ENCODE peak calls at places on chromosomes 2 and 18, in eight cellular contexts. I, V, O, E, R, A, N and D are unnamed samples.
A peak's percentile ranks its signal among the peaks of the same experiment; 100 is the strongest.

GRCh38 chr2:233119123-233119522 is 59.0 kb downstream of the INPP5D start:
- DNase-seq in I (no peak), V (peak; percentile 2), O (no peak), E (no peak), R (no peak), A (no peak), N (no peak), D (no peak)

GRCh38 chr2:59583173-59583765 is 970.2 kb downstream of the BCL11A start:
- DNase-seq in I (no peak), V (no peak), O (no peak), E (no peak), R (peak; percentile 29), A (no peak), N (no peak), D (no peak)

GRCh38 chr2:44120428-44120827 is 48.2 kb upstream of the PPM1B start:
- DNase-seq in I (no peak), V (no peak), O (no peak), E (no peak), R (peak; percentile 89), A (no peak), N (no peak), D (peak; percentile 88)

GRCh38 chr2:194363295-194363694 is 1293.7 kb upstream of the SLC39A10 start:
- DNase-seq in I (no peak), V (no peak), O (no peak), E (no peak), R (no peak), A (no peak), N (no peak), D (no peak)

GRCh38 chr18:23503967-23504352 is 649 bp downstream of the RMC1 start:
- DNase-seq in I (no peak), V (no peak), O (no peak), E (no peak), R (no peak), A (no peak), N (no peak), D (no peak)

GRCh38 chr2:240295256-240296103 is 140.0 kb upstream of the GPC1 start:
- DNase-seq in I (no peak), V (no peak), O (no peak), E (no peak), R (no peak), A (no peak), N (no peak), D (no peak)

GRCh38 chr18:60232541-60232940 is 140.0 kb downstream of the MC4R start:
- DNase-seq in I (no peak), V (no peak), O (no peak), E (no peak), R (no peak), A (no peak), N (no peak), D (peak; percentile 54)

GRCh38 chr18:22223263-22223960 is 54.0 kb downstream of the GATA6 start:
- DNase-seq in I (no peak), V (peak; percentile 71), O (peak; percentile 60), E (no peak), R (no peak), A (peak; percentile 6), N (no peak), D (peak; percentile 85)

GRCh38 chr2:62654423-62654791 is 51.1 kb upstream of the EHBP1 start:
- DNase-seq in I (no peak), V (no peak), O (no peak), E (no peak), R (no peak), A (no peak), N (no peak), D (no peak)

GRCh38 chr2:61179701-61180639 is 18.0 kb downstream of the C2orf74 start:
- DNase-seq in I (peak; percentile 47), V (peak; percentile 92), O (no peak), E (no peak), R (no peak), A (no peak), N (no peak), D (peak; percentile 96)

GRCh38 chr2:149877913-149878312 is 290.3 kb upstream of the MMADHC start:
- DNase-seq in I (no peak), V (no peak), O (no peak), E (no peak), R (peak; percentile 76), A (no peak), N (no peak), D (peak; percentile 26)

GRCh38 chr18:49510393-49511115 is 23.5 kb upstream of the C18orf32 start:
- DNase-seq in I (no peak), V (no peak), O (peak; percentile 80), E (peak; percentile 55), R (no peak), A (peak; percentile 49), N (no peak), D (peak; percentile 64)

GRCh38 chr2:21039979-21040467 is 3.9 kb downstream of the APOB start:
- DNase-seq in I (no peak), V (no peak), O (no peak), E (no peak), R (no peak), A (no peak), N (no peak), D (no peak)

GRCh38 chr2:109476908-109477441 is 136.8 kb downstream of the SEPTIN10 start:
- DNase-seq in I (no peak), V (no peak), O (no peak), E (no peak), R (no peak), A (no peak), N (no peak), D (no peak)

GRCh38 chr2:202950592-202950991 is 38.5 kb downstream of the CARF start:
- DNase-seq in I (no peak), V (no peak), O (no peak), E (no peak), R (no peak), A (no peak), N (no peak), D (peak; percentile 4)

GRCh38 chr18:33594799-33595198 is 16.8 kb downstream of the ASXL3 start:
- DNase-seq in I (no peak), V (no peak), O (no peak), E (no peak), R (no peak), A (no peak), N (no peak), D (no peak)

GRCh38 chr2:45707661-45708060 is 56.2 kb downstream of the PRKCE start:
- DNase-seq in I (no peak), V (no peak), O (no peak), E (no peak), R (no peak), A (no peak), N (no peak), D (no peak)

GRCh38 chr2:137199751-137200150 is 434.4 kb downstream of the THSD7B start:
- DNase-seq in I (no peak), V (no peak), O (no peak), E (no peak), R (no peak), A (no peak), N (no peak), D (no peak)

GRCh38 chr2:26298638-26299393 is 47.1 kb upstream of the SELENOI start:
- DNase-seq in I (no peak), V (peak; percentile 84), O (no peak), E (no peak), R (peak; percentile 31), A (peak; percentile 13), N (no peak), D (peak; percentile 61)

GRCh38 chr18:76573325-76574025 is 78.4 kb upstream of the ZNF516 start:
- DNase-seq in I (no peak), V (no peak), O (peak; percentile 39), E (no peak), R (peak; percentile 32), A (no peak), N (no peak), D (peak; percentile 71)